ENCODE peak calls at places on chromosomes 7 and 10, in nine cellular contexts. T is K562, R is osteoblast, U is cardiac fibroblast, B is OCI-LY7, N is AG10803, H is neural progenitor cell, O is WERI-Rb-1, K is mucosa of descending colon. Q is an unnamed sample.

GRCh38 chr10:13684813-13685511 is 98.2 kb downstream of the PRPF18 start:
- DNase-seq in T (no peak), R (peak; percentile 85), U (peak; percentile 50), B (no peak), N (peak; percentile 62), H (no peak), O (no peak), K (no peak), Q (peak; percentile 40)

GRCh38 chr7:73394416-73394815 is 39.2 kb upstream of the FZD9 start:
- DNase-seq in T (no peak), R (no peak), U (no peak), B (no peak), N (no peak), H (no peak), O (no peak), K (no peak), Q (no peak)

GRCh38 chr7:36986429-36987362 is 262.4 kb upstream of the AOAH start:
- DNase-seq in T (peak; percentile 60), R (peak; percentile 87), U (peak; percentile 55), B (peak; percentile 50), N (peak; percentile 31), H (peak; percentile 91), O (peak; percentile 59), K (peak; percentile 75), Q (peak; percentile 46)

GRCh38 chr10:35705671-35706070 is 63.6 kb upstream of the FZD8 start:
- DNase-seq in T (no peak), R (no peak), U (no peak), B (no peak), N (no peak), H (no peak), O (no peak), K (no peak), Q (no peak)

GRCh38 chr7:128209229-128210035 is 31.6 kb upstream of the LEP start:
- DNase-seq in T (peak; percentile 89), R (peak; percentile 95), U (peak; percentile 84), B (peak; percentile 80), N (peak; percentile 76), H (peak; percentile 88), O (peak; percentile 59), K (peak; percentile 71), Q (peak; percentile 72)

GRCh38 chr10:70722820-70723424 is 50.6 kb downstream of the ADAMTS14 start:
- DNase-seq in T (no peak), R (peak; percentile 94), U (peak; percentile 13), B (no peak), N (peak; percentile 76), H (no peak), O (no peak), K (no peak), Q (peak; percentile 67)

GRCh38 chr10:5560844-5561703 is 36.3 kb downstream of the CALML3 start:
- DNase-seq in T (no peak), R (no peak), U (no peak), B (no peak), N (no peak), H (no peak), O (no peak), K (no peak), Q (no peak)

GRCh38 chr10:116201011-116201410 is 72.0 kb downstream of the GFRA1 start:
- DNase-seq in T (no peak), R (no peak), U (no peak), B (no peak), N (peak; percentile 37), H (no peak), O (no peak), K (no peak), Q (peak; percentile 56)

GRCh38 chr7:26379711-26380110 is 88.0 kb downstream of the SNX10 start:
- DNase-seq in T (no peak), R (no peak), U (no peak), B (no peak), N (no peak), H (no peak), O (no peak), K (no peak), Q (no peak)

GRCh38 chr10:132918617-132919373 is 23.6 kb downstream of the CFAP46 start:
- DNase-seq in T (no peak), R (no peak), U (no peak), B (no peak), N (no peak), H (no peak), O (no peak), K (no peak), Q (no peak)

GRCh38 chr10:50397312-50398140 is 146.2 kb upstream of the ASAH2 start:
- DNase-seq in T (peak; percentile 65), R (no peak), U (peak; percentile 52), B (no peak), N (no peak), H (no peak), O (no peak), K (no peak), Q (no peak)
- H3K4me3 ChIP-seq in T (no peak overlapping the region), R (no peak overlapping the region), U (no peak overlapping the region), B (no peak overlapping the region), N (no peak overlapping the region), H (no peak overlapping the region), O (no peak overlapping the region), K (no peak overlapping the region), Q (no peak overlapping the region)

GRCh38 chr7:43653466-43653865 is 70.6 kb downstream of the STK17A start:
- DNase-seq in T (no peak), R (no peak), U (no peak), B (no peak), N (no peak), H (no peak), O (no peak), K (no peak), Q (no peak)

GRCh38 chr7:43653891-43654504 is 71.1 kb downstream of the STK17A start:
- DNase-seq in T (no peak), R (no peak), U (no peak), B (no peak), N (peak; percentile 19), H (no peak), O (no peak), K (no peak), Q (no peak)

GRCh38 chr7:43650457-43651052 is 67.6 kb downstream of the STK17A start:
- DNase-seq in T (no peak), R (peak; percentile 80), U (peak; percentile 59), B (peak; percentile 55), N (peak; percentile 84), H (no peak), O (no peak), K (no peak), Q (peak; percentile 67)

GRCh38 chr7:43649755-43650274 is 66.9 kb downstream of the STK17A start:
- DNase-seq in T (no peak), R (no peak), U (no peak), B (peak; percentile 96), N (no peak), H (no peak), O (no peak), K (peak; percentile 45), Q (peak; percentile 41)

DNA sequence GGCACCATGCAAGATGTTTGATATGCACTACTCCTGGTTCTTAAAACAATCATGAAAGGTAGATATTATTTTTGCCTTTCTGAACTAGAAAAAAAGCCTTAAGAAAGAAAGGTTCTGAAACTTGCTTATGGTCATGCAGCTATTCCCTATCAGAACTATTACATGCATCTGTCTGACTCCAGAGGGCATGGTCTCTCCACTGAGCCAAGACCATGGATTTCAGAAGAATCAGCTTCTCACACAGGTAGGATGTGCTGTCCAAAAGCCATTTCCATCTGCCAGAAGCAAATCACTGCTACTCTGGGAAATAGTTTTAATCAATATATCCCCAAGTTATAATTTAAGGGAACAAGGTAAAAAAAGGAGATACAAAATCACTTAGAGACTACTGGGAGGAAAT is 69.5 kb downstream of the STK17A start:
- DNase-seq in T (no peak), R (no peak), U (no peak), B (no peak), N (no peak), H (no peak), O (no peak), K (no peak), Q (no peak)
- TF ChIP-seq CTCF in T (no peak), R (no peak), U (no peak), B (peak; percentile 28), N (no peak), H (no peak), O (no peak), K (no peak), Q (peak; percentile 9)

DNA sequence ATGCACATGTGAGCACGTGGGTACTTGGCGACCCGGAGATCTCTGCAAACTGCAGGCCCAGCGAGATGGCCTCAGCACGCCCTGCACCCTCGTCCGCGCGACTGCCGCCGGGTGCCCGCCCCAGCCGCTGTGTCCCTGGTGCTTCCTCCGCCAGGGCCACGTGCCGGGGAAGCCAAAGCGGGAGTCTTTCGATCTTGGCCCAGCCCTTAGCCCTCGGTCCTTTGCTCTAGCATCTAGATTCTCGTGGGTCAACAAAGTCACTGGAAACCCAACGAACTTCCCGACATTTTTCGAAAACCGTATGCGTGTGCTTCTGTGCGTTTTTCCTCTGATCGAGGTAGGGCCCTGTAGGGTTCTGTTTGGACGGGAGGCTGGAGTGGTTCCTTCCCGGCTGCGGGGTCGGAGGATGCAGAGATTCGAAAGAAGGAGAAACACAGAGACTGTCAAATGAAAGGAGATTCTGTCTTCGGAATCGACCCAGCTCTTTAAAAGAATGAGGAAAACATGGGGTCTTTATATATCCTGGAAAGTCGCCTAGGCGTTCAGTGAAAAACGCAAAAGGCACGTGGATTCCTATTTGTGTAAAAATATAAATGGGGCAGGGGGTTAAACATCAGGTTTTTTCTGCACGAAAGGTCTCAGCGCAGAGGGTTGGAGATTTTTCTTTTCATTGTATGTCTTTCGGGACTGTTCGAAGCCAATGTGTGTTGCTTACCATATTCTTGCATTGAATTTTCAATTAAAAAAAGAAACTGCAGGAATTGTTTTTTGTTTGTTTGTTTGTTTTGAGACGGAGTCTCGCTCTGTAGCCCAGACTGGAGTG is 169.5 kb downstream of the UBE2H start:
- DNase-seq in T (no peak), R (peak; percentile 90), U (no peak), B (no peak), N (no peak), H (peak; percentile 44), O (no peak), K (no peak), Q (no peak)
- H3K4me3 ChIP-seq in T (no peak overlapping the region), R (no peak overlapping the region), U (no peak overlapping the region), B (no peak overlapping the region), N (no peak overlapping the region), H (no peak overlapping the region), O (peak overlapping the region; percentile 85), K (no peak overlapping the region), Q (no peak overlapping the region)

GRCh38 chr10:97715259-97715874 is 1.8 kb downstream of the MARVELD1 start:
- DNase-seq in T (no peak), R (peak; percentile 78), U (no peak), B (no peak), N (no peak), H (peak; percentile 25), O (no peak), K (no peak), Q (no peak)

GRCh38 chr10:97713828-97714400 is 384 bp downstream of the MARVELD1 start:
- DNase-seq in T (peak; percentile 60), R (peak; percentile 97), U (peak; percentile 69), B (peak; percentile 70), N (peak; percentile 74), H (peak; percentile 92), O (peak; percentile 83), K (peak; percentile 78), Q (peak; percentile 82)

GRCh38 chr10:97711640-97712267 is 1.8 kb upstream of the MARVELD1 start:
- DNase-seq in T (no peak), R (peak; percentile 65), U (no peak), B (no peak), N (no peak), H (no peak), O (no peak), K (no peak), Q (no peak)

GRCh38 chr10:97713351-97713827 is at the start of gene MARVELD1:
- DNase-seq in T (peak; percentile 61), R (peak; percentile 98), U (peak; percentile 91), B (no peak), N (peak; percentile 84), H (peak; percentile 79), O (peak; percentile 80), K (peak; percentile 76), Q (peak; percentile 84)

GRCh38 chr10:97714401-97715258 is 1.1 kb downstream of the MARVELD1 start:
- DNase-seq in T (peak; percentile 35), R (peak; percentile 99), U (peak; percentile 86), B (no peak), N (peak; percentile 86), H (peak; percentile 83), O (peak; percentile 62), K (peak; percentile 76), Q (peak; percentile 72)
- TF ChIP-seq CTCF in T (no peak), R (no peak), U (no peak), B (no peak), N (no peak), H (peak; percentile 2), O (no peak), K (no peak), Q (no peak)

Q was measured in astrocyte of the spinal cord.